ENCODE peak calls at places on chromosomes 12 and 14, in six cellular contexts. S, X, Z, Q, R and F are unnamed samples.
A peak's percentile ranks its signal among the peaks of the same experiment; 100 is the strongest.

GRCh38 chr12:89024580-89024979 is 327.7 kb downstream of the DUSP6 start:
- DNase-seq in Q (no peak), Z (no peak), S (no peak), X (no peak), R (no peak), F (no peak)

GRCh38 chr14:51581017-51581881 is 70.5 kb upstream of the FRMD6 start:
- DNase-seq in X (no peak), R (no peak), Z (no peak), Q (no peak), S (peak; percentile 8), F (no peak)

GRCh38 chr14:58100735-58101368 is 51.2 kb downstream of the ARMH4 start:
- DNase-seq in X (no peak), S (peak; percentile 30), Z (no peak), Q (no peak), R (no peak), F (no peak)

GRCh38 chr12:108446766-108447165 is 68.3 kb upstream of the FICD start:
- DNase-seq in Q (no peak), S (peak; percentile 89), R (no peak), X (no peak), Z (no peak), F (peak; percentile 21)

GRCh38 chr12:57759360-57759980 is 4.6 kb downstream of the MARCHF9 start:
- DNase-seq in R (no peak), Z (no peak), Q (no peak), S (peak; percentile 63), X (peak; percentile 61), F (no peak)

GRCh38 chr12:31651893-31652521 is 7.5 kb upstream of the ETFBKMT start:
- DNase-seq in S (no peak), Z (no peak), R (no peak), Q (no peak), X (no peak), F (no peak)

GRCh38 chr14:81302613-81303012 is 81.9 kb upstream of the GTF2A1 start:
- DNase-seq in Q (no peak), Z (no peak), R (no peak), S (no peak), X (no peak), F (no peak)

GRCh38 chr14:79820866-79821535 is 390.3 kb downstream of the DIO2 start:
- DNase-seq in Q (no peak), R (no peak), S (no peak), X (no peak), Z (no peak), F (no peak)

GRCh38 chr12:69284131-69284530 is 44.8 kb downstream of the CPSF6 start:
- DNase-seq in Z (peak; percentile 51), Q (peak; percentile 76), R (peak; percentile 70), X (peak; percentile 5), S (peak; percentile 80), F (peak; percentile 18)

GRCh38 chr12:113097716-113098427 is 37.7 kb downstream of the RASAL1 start:
- DNase-seq in X (no peak), S (peak; percentile 83), R (peak; percentile 46), Z (no peak), Q (peak; percentile 34), F (no peak)

GRCh38 chr12:50924131-50924438 is 28.3 kb upstream of the HIGD1C start:
- DNase-seq in X (no peak), R (no peak), Q (no peak), Z (no peak), S (no peak), F (no peak)

GRCh38 chr14:28141662-28142061 is 624.9 kb upstream of the FOXG1 start:
- DNase-seq in Z (no peak), S (no peak), Q (no peak), X (no peak), R (no peak), F (no peak)

GRCh38 chr14:28143340-28143739 is 623.2 kb upstream of the FOXG1 start:
- DNase-seq in X (no peak), Q (no peak), S (no peak), Z (no peak), R (no peak), F (no peak)

GRCh38 chr14:28142400-28143015 is 624.1 kb upstream of the FOXG1 start:
- DNase-seq in R (no peak), S (peak; percentile 44), Z (no peak), X (no peak), Q (no peak), F (no peak)
- TF ChIP-seq CTCF in R (no peak), S (peak; percentile 48), Z (peak; percentile 61), X (no peak), Q (no peak), F (no peak)

GRCh38 chr14:95130545-95130944 is 26.8 kb downstream of the DICER1 start:
- DNase-seq in Q (no peak), S (no peak), Z (no peak), X (no peak), R (no peak), F (no peak)
- TF ChIP-seq CTCF in Q (no peak), S (no peak), Z (no peak), X (no peak), R (no peak), F (no peak)

GRCh38 chr12:55443776-55444175 is at the start of gene OR6C2:
- DNase-seq in X (no peak), Q (no peak), Z (no peak), S (no peak), R (no peak), F (no peak)

GRCh38 chr12:55446334-55446733 is 2.5 kb downstream of the OR6C2 start:
- DNase-seq in X (no peak), S (no peak), Q (no peak), Z (no peak), R (no peak), F (no peak)
- TF ChIP-seq CTCF in X (no peak), S (no peak), Q (no peak), Z (no peak), R (no peak), F (no peak)

DNA sequence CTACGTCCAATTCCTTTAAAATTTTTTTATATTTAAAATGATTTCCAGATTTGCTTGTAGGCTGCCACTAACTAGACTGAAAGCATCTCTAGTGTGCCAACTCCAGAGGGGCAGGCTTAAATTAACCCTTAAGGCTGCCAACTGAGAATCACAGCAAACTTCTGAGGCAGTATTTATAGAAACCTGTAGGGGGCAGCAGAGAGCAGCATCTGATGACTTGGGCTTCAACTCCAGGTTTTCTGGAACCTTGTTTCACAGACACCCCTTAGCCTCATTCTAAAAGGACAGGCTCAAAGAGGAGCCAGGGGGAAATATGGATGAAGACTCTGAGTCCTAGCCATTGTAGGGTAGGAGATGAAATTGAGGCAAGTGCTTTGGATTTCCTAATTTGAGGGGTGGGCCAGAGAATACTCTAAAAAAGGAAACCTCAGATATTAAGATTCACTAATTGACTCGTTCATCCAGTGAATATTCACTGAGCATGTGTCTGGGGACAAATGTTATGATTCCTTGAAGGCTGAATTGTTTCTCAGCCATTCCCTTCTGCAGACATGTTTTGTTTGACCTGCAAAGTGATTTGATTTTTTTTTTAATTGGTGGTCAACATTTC is 63.3 kb upstream of the HSPB8 start:
- DNase-seq in R (peak; percentile 69), Q (peak; percentile 51), X (peak; percentile 38), Z (peak; percentile 57), S (peak; percentile 39), F (peak; percentile 62)
- TF ChIP-seq CTCF in R (peak; percentile 80), Q (peak; percentile 93), X (peak; percentile 85), Z (peak; percentile 97), S (peak; percentile 70), F (peak; percentile 69)